ENCODE peak calls at places on chromosomes 5 and 9, in six cellular contexts. N, K, J, Z, S and O are unnamed samples.

GRCh38 chr9:36316629-36317317 is 58.5 kb upstream of the GNE start:
- DNase-seq in N (peak), S (no peak), K (no peak), Z (no peak), J (no peak), O (no peak)

GRCh38 chr9:128159073-128159783 is 837 bp upstream of the BBLN start:
- DNase-seq in K (no peak), Z (no peak), S (no peak), J (peak), N (no peak), O (peak)

GRCh38 chr9:33340186-33340585 is 49.9 kb downstream of the NFX1 start:
- DNase-seq in K (no peak), J (peak), N (no peak), Z (no peak), S (no peak), O (peak)

GRCh38 chr5:78504726-78505431 is 143.7 kb downstream of the LHFPL2 start:
- DNase-seq in Z (no peak), N (peak), K (peak), J (no peak), S (peak), O (no peak)

GRCh38 chr9:114183006-114183405 is 27.7 kb downstream of the COL27A1 start:
- DNase-seq in J (no peak), K (no peak), S (no peak), N (no peak), Z (no peak), O (no peak)

GRCh38 chr9:99515874-99516656 is 294.0 kb downstream of the SEC61B start:
- DNase-seq in S (no peak), K (no peak), N (no peak), Z (peak), J (no peak), O (peak)

GRCh38 chr9:15785584-15785983 is 232.7 kb downstream of the CCDC171 start:
- DNase-seq in N (no peak), J (no peak), K (no peak), S (no peak), Z (no peak), O (no peak)

GRCh38 chr9:37259906-37260305 is 139.5 kb downstream of the ZCCHC7 start:
- DNase-seq in J (no peak), K (no peak), N (no peak), S (no peak), Z (no peak), O (no peak)

GRCh38 chr5:59169101-59169767 is 586.4 kb downstream of the RAB3C start:
- DNase-seq in J (no peak), N (no peak), S (no peak), K (no peak), Z (no peak), O (no peak)

GRCh38 chr5:59198365-59198764 is 615.5 kb downstream of the RAB3C start:
- DNase-seq in S (no peak), K (no peak), Z (no peak), N (no peak), J (no peak), O (no peak)

GRCh38 chr5:56164371-56164770 is 68.8 kb downstream of the ANKRD55 start:
- DNase-seq in K (no peak), J (no peak), N (peak), S (no peak), Z (peak), O (no peak)

GRCh38 chr5:55604611-55605067 is 69.9 kb upstream of the PLPP1 start:
- DNase-seq in N (no peak), J (no peak), S (peak), K (no peak), Z (peak), O (no peak)

GRCh38 chr5:86070719-86071118 is 547.0 kb upstream of the COX7C start:
- DNase-seq in J (no peak), N (no peak), K (no peak), S (no peak), Z (no peak), O (no peak)

GRCh38 chr5:42021119-42021518 is 96.0 kb downstream of the FBXO4 start:
- DNase-seq in Z (no peak), S (peak), N (no peak), K (no peak), J (no peak), O (no peak)

GRCh38 chr9:81320909-81321482 is 368.4 kb downstream of the TLE1 start:
- DNase-seq in J (no peak), S (no peak), N (no peak), Z (no peak), K (no peak), O (no peak)

GRCh38 chr5:17411436-17411835 is 86.6 kb upstream of the TAF11L2 start:
- DNase-seq in J (no peak), Z (no peak), K (no peak), S (no peak), N (no peak), O (no peak)

GRCh38 chr5:106843812-106844416 is 826.8 kb downstream of the EFNA5 start:
- DNase-seq in Z (peak), N (peak), K (peak), J (no peak), S (peak), O (peak)

GRCh38 chr9:20906326-20906725 is 125.1 kb downstream of the HACD4 start:
- DNase-seq in S (no peak), K (no peak), J (no peak), Z (no peak), N (no peak), O (no peak)

GRCh38 chr5:146048994-146049703 is 56.2 kb downstream of the PLAC8L1 start:
- DNase-seq in J (peak), S (peak), Z (peak), N (peak), K (peak), O (peak)

GRCh38 chr5:139700711-139701693 is 52.9 kb downstream of the CXXC5 start:
- DNase-seq in K (no peak), S (no peak), Z (peak), J (peak), N (no peak), O (peak)

GRCh38 chr5:160390787-160391696 is 8.8 kb downstream of the FAM200C start:
- DNase-seq in S (peak), K (no peak), J (peak), Z (peak), N (peak), O (peak)

GRCh38 chr9:98545041-98545440 is 163.7 kb downstream of the GABBR2 start:
- DNase-seq in K (no peak), S (no peak), J (no peak), Z (no peak), N (no peak), O (no peak)

GRCh38 chr9:137643921-137644320 is 25.1 kb downstream of the EHMT1 start:
- DNase-seq in Z (no peak), J (no peak), S (no peak), K (no peak), N (no peak), O (no peak)

GRCh38 chr5:45691656-45692055 is 4.5 kb downstream of the HCN1 start:
- DNase-seq in J (no peak), K (no peak), S (no peak), N (no peak), Z (no peak), O (no peak)

GRCh38 chr9:121811751-121812150 is 160.3 kb downstream of the DAB2IP start:
- DNase-seq in N (no peak), K (no peak), S (no peak), J (no peak), Z (no peak), O (no peak)

GRCh38 chr9:17134843-17135577 is at the start of gene CNTLN:
- DNase-seq in S (peak), N (peak), Z (peak), K (peak), J (no peak), O (no peak)

GRCh38 chr5:126398791-126399190 is 24.4 kb upstream of the GRAMD2B start:
- DNase-seq in K (no peak), J (no peak), S (no peak), N (no peak), Z (no peak), O (no peak)

GRCh38 chr5:109566361-109566760 is 123.4 kb upstream of the MAN2A1 start:
- DNase-seq in K (no peak), S (no peak), J (no peak), Z (no peak), N (no peak), O (no peak)

GRCh38 chr5:72412283-72413055 is 92.3 kb downstream of the PTCD2 start:
- DNase-seq in Z (no peak), K (no peak), S (peak), J (no peak), N (no peak), O (no peak)

GRCh38 chr5:15585826-15586591 is 86.0 kb downstream of the FBXL7 start:
- DNase-seq in Z (no peak), J (no peak), K (no peak), N (no peak), S (no peak), O (no peak)

GRCh38 chr5:179467441-179467840 is 82.9 kb upstream of the RUFY1 start:
- DNase-seq in S (no peak), K (no peak), N (no peak), Z (no peak), J (no peak), O (no peak)

GRCh38 chr5:149356391-149356790 is 1.5 kb upstream of the PCYOX1L start:
- DNase-seq in K (no peak), N (no peak), Z (no peak), J (no peak), S (no peak), O (no peak)

GRCh38 chr9:117164512-117164911 is 250.3 kb downstream of the ASTN2 start:
- DNase-seq in J (no peak), N (no peak), Z (no peak), K (no peak), S (no peak), O (no peak)
- TF ChIP-seq CTCF in J (no peak), N (no peak), Z (no peak), K (no peak), S (no peak), O (no peak)

GRCh38 chr5:114369680-114370417 is 8.0 kb downstream of the KCNN2 start:
- DNase-seq in K (no peak), N (no peak), J (no peak), S (no peak), Z (no peak), O (no peak)
- H3K27ac ChIP-seq in K (no peak), N (no peak), J (no peak), S (no peak), Z (no peak), O (no peak)

DNA sequence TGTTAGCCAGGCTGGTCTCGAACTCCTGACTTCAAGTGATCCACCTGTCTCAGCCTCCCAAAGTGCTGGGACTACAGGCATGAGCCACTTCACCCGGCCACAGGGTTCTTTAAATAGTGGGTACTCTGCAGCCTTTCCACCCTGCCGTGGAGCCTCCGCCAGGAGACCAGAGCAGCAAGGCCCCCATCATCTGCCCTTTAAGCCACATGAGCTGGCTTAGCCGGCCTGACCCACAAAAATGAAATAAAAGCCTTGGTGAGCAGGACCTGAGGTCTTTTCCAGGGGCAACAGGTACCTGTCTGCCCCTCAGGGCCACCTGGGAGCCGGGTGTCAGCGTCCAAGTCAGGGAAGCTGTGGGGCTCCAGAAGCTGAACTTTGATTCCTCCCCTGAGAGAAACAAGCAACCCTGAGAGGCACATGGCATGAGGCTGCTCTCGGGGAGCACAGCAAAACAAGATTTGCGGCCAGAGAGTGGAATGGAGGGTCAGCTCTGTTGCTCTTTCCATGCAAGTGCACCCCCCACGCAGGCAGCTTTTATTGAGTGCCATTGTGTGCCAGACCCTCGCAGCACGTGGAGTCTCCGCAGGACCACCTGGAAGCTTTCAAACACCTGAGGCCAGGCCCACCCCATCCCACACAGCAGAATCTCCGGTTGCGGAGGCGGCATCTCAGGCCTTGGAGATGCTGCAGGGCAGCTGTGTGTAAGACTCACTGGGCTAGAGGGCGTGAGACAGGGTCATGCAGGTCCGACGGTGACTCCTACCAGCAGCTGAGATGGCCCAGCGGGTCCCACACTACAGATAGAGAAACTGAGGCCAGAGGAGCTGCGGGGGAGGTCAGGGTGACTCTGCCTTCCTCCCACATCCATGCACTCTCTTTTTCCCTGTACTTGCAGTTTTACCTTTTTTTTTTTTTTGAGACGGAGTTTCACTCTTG is 4.8 kb upstream of the WNK2 start:
- DNase-seq in K (no peak), Z (no peak), S (no peak), N (no peak), J (no peak), O (no peak)
- H3K4me2 ChIP-seq in K (no peak), Z (no peak), S (no peak), N (no peak), J (no peak), O (no peak)

DNA sequence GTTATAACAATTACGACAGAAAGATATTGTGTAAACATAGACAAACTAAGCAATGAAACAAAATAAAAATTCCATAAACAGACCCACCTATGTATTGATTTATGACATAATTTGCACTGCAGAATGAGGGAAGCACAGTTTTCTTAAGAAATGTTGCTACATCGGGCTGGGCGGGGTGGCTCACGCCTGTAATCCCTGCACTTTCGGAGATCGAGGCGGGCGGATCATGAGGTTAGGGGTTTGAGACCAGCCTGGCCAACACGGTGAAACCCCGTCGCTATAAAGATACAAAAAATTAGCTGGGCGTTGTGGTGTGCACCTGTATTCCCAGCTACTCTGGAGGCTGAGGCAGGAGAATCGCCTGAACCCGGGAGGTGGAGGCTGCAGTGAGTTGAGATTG is 1344.4 kb upstream of the WWC1 start:
- DNase-seq in Z (no peak), J (no peak), S (no peak), K (no peak), N (no peak), O (no peak)
- TF ChIP-seq CTCF in Z (no peak), J (no peak), S (no peak), K (no peak), N (no peak), O (no peak)

DNA sequence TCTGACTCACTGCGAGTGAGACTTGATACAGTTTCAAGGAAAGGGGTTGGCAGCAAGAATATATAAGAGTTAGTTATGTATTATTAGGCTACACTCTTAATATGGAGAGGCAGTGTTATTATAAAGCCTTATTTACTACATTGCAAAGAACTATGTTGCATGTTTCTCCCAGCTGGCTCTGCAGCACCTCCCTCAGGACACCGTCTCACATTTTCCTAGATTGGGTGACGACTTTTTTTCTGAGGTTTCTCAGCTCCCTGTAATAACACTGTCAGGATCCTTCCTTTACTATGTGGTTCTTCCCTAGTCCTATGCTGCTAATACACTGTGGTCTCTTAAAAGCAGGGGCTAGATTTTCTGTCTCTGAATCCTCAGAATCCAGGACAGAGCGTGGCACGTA is 153.7 kb downstream of the INSYN2B start:
- DNase-seq in J (peak), S (peak), K (no peak), Z (no peak), N (no peak), O (no peak)
- H3K27ac ChIP-seq in J (no peak), S (no peak), K (no peak), Z (no peak), N (no peak), O (no peak)

GRCh38 chr9:93699650-93700049 is 123.3 kb downstream of the PHF2 start:
- DNase-seq in K (no peak), S (no peak), J (no peak), Z (no peak), N (no peak), O (peak)
- H3K4me2 ChIP-seq in K (no peak), S (no peak), J (no peak), Z (no peak), N (no peak), O (no peak)

DNA sequence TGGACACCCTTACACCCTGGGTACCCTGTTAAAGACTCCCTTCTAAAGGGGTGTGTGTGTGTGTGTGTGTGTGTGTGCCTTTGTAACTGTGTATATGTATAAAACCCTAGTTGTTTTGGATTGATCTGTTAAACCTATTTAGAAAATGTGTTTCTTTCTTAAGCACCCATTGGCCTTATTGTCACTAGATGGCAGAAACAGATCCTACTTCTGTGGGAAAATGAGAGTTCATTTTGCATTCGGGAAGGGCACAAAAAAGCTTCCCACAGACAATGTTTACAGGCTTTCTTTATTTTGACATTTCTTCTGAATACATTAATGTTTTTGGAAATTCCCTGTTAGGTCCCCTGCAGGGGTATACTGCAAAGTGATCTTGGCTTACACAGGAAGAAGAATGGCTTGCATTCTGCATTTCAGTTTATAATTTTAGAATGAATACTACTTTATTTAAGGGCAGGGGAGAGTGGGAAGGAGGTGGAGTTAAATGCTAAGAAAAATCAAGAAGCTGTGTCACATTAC is 481.8 kb upstream of the ARRDC3 start:
- DNase-seq in Z (no peak), K (no peak), N (no peak), J (no peak), S (peak), O (no peak)
- TF ChIP-seq CTCF in Z (no peak), K (peak), N (no peak), J (no peak), S (peak), O (peak)

GRCh38 chr9:126397056-126397455 is 70.4 kb downstream of the MVB12B start:
- DNase-seq in Z (no peak), S (no peak), K (peak), N (no peak), J (no peak), O (peak)

GRCh38 chr9:126393876-126394275 is 67.2 kb downstream of the MVB12B start:
- DNase-seq in S (no peak), N (no peak), Z (no peak), K (no peak), J (no peak), O (no peak)

GRCh38 chr9:126395439-126396212 is 69.0 kb downstream of the MVB12B start:
- DNase-seq in N (peak), Z (no peak), J (no peak), S (peak), K (peak), O (no peak)

GRCh38 chr9:126392662-126393383 is 66.2 kb downstream of the MVB12B start:
- DNase-seq in N (no peak), K (no peak), Z (no peak), S (no peak), J (no peak), O (no peak)

GRCh38 chr9:126394802-126395201 is 68.2 kb downstream of the MVB12B start:
- DNase-seq in N (no peak), J (no peak), S (no peak), K (no peak), Z (no peak), O (no peak)
- H3K27ac ChIP-seq in N (no peak), J (no peak), S (peak), K (no peak), Z (no peak), O (no peak)

GRCh38 chr5:135708481-135708880 is 126.0 kb upstream of the SLC25A48 start:
- DNase-seq in N (no peak), K (no peak), S (no peak), Z (no peak), J (no peak), O (no peak)

GRCh38 chr5:135706893-135707292 is 127.6 kb upstream of the SLC25A48 start:
- DNase-seq in S (no peak), J (no peak), N (no peak), K (no peak), Z (no peak), O (no peak)

GRCh38 chr5:135707302-135707701 is 127.2 kb upstream of the SLC25A48 start:
- DNase-seq in N (no peak), J (no peak), S (no peak), K (no peak), Z (no peak), O (no peak)

GRCh38 chr5:135709103-135709660 is 125.3 kb upstream of the SLC25A48 start:
- DNase-seq in Z (no peak), N (no peak), K (no peak), S (no peak), J (no peak), O (no peak)

GRCh38 chr5:135709998-135710670 is 124.3 kb upstream of the SLC25A48 start:
- DNase-seq in N (no peak), S (no peak), K (no peak), J (no peak), Z (no peak), O (no peak)
- H3K4me2 ChIP-seq in N (no peak), S (no peak), K (no peak), J (no peak), Z (no peak), O (no peak)